ENCODE peak calls at places on chromosomes 5 and 9, in five cellular contexts. One of them, this sample, is unnamed.

GRCh38 chr9:5561828-5562488 is 51.6 kb downstream of the PDCD1LG2 start:
- DNase-seq in GM12878: no peak
- DNase-seq in IMR-90: no peak
- DNase-seq in A549: no peak
- DNase-seq in SK-N-SH: no peak
- DNase-seq in this sample: no peak

GRCh38 chr5:113984928-113985327 is 376.9 kb upstream of the KCNN2 start:
- DNase-seq in A549: no peak
- DNase-seq in SK-N-SH: no peak
- DNase-seq in GM12878: no peak
- DNase-seq in IMR-90: no peak
- DNase-seq in this sample: no peak

GRCh38 chr5:109496112-109496511 is 86.3 kb upstream of the PJA2 start:
- DNase-seq in SK-N-SH: no peak
- DNase-seq in GM12878: no peak
- DNase-seq in A549: no peak
- DNase-seq in IMR-90: no peak
- DNase-seq in this sample: no peak

GRCh38 chr9:123548749-123549545 is 192.9 kb downstream of the CRB2 start:
- DNase-seq in IMR-90: no peak
- DNase-seq in SK-N-SH: no peak
- DNase-seq in GM12878: no peak
- DNase-seq in A549: no peak
- DNase-seq in this sample: no peak

GRCh38 chr9:33676746-33677505 is 118.4 kb upstream of the PRSS3 start:
- DNase-seq in GM12878: no peak
- DNase-seq in SK-N-SH: peak
- DNase-seq in IMR-90: peak
- DNase-seq in A549: peak
- DNase-seq in this sample: peak

GRCh38 chr5:122997294-122997693 is 39.2 kb downstream of the PPIC start:
- DNase-seq in IMR-90: no peak
- DNase-seq in A549: no peak
- DNase-seq in SK-N-SH: no peak
- DNase-seq in GM12878: no peak
- DNase-seq in this sample: no peak

GRCh38 chr5:15968994-15969393 is 210.6 kb downstream of the MARCHF11 start:
- DNase-seq in GM12878: no peak
- DNase-seq in A549: no peak
- DNase-seq in IMR-90: no peak
- DNase-seq in SK-N-SH: no peak
- DNase-seq in this sample: no peak

GRCh38 chr5:43422143-43422542 is 10.0 kb upstream of the CCL28 start:
- DNase-seq in A549: no peak
- DNase-seq in IMR-90: peak
- DNase-seq in GM12878: no peak
- DNase-seq in SK-N-SH: no peak
- DNase-seq in this sample: no peak

GRCh38 chr5:29896651-29897050 is 1296.8 kb upstream of the CDH6 start:
- DNase-seq in IMR-90: no peak
- DNase-seq in A549: no peak
- DNase-seq in SK-N-SH: no peak
- DNase-seq in GM12878: no peak
- DNase-seq in this sample: no peak

GRCh38 chr5:152532714-152533113 is 127.6 kb upstream of the NMUR2 start:
- DNase-seq in A549: peak
- DNase-seq in GM12878: peak
- DNase-seq in IMR-90: peak
- DNase-seq in SK-N-SH: peak
- DNase-seq in this sample: peak

GRCh38 chr9:130150779-130151381 is 21.3 kb upstream of the NCS1 start:
- DNase-seq in IMR-90: peak
- DNase-seq in GM12878: no peak
- DNase-seq in SK-N-SH: no peak
- DNase-seq in A549: no peak
- DNase-seq in this sample: no peak
- TF ChIP-seq RCOR1 in IMR-90: no peak
- TF ChIP-seq RCOR1 in GM12878: no peak
- TF ChIP-seq RCOR1 in SK-N-SH: no peak
- TF ChIP-seq RCOR1 in A549: no peak
- TF ChIP-seq RCOR1 in this sample: no peak

DNA sequence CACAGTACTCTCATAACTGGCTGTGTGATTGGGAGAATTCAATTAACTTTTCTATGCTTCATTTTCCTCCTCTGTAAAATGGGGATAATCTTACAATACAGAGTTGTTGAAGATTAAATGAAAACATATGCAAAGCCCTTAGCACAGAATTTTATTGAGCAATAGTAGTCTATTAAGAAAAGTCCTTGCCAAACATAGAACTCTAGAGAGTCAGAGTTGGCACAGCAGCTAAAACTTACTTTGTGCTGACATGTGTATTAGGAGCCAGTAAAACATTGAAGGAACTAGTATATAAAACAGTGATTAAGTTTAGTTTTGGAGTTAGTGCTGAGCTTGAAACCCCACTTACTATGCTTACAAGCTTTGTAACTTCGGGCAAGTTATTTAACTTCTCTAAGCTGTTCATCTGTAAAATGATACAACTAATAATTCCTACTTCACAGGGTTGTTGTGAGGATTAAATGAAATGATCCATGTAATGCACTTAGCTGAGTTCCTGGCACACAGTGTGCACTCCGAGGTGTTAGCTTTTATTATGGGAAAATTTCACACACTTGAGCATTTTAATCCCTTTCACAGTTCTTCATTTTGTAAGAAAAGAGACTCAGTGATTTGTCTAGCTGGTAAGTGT is 20.0 kb upstream of the GRIN3A start:
- DNase-seq in SK-N-SH: no peak
- DNase-seq in GM12878: no peak
- DNase-seq in A549: no peak
- DNase-seq in IMR-90: no peak
- DNase-seq in this sample: no peak
- TF ChIP-seq RCOR1 in SK-N-SH: no peak
- TF ChIP-seq RCOR1 in GM12878: no peak
- TF ChIP-seq RCOR1 in A549: no peak
- TF ChIP-seq RCOR1 in IMR-90: no peak
- TF ChIP-seq RCOR1 in this sample: no peak

DNA sequence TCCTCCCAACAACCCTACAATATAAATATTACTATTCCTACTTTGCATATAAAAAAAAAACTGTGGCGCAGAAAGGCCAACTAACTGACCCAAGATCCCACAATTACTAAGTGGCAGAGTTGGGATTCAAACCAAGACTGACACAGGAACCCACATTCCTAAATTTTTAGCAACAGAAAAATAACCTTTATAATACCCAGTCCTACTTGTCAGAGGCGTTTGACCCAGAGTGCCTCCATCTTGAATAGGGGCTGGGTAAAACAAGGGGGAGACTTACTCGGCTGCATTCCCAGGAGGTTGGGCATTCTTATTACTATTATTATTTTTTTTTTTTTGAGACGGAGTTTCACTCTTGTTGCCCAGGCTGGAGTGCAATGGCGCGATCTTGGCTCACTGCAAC is 2.0 kb upstream of the SLC30A5 start:
- DNase-seq in A549: no peak
- DNase-seq in IMR-90: no peak
- DNase-seq in GM12878: no peak
- DNase-seq in SK-N-SH: no peak
- DNase-seq in this sample: no peak
- TF ChIP-seq RCOR1 in A549: no peak
- TF ChIP-seq RCOR1 in IMR-90: no peak
- TF ChIP-seq RCOR1 in GM12878: no peak
- TF ChIP-seq RCOR1 in SK-N-SH: no peak
- TF ChIP-seq RCOR1 in this sample: no peak

DNA sequence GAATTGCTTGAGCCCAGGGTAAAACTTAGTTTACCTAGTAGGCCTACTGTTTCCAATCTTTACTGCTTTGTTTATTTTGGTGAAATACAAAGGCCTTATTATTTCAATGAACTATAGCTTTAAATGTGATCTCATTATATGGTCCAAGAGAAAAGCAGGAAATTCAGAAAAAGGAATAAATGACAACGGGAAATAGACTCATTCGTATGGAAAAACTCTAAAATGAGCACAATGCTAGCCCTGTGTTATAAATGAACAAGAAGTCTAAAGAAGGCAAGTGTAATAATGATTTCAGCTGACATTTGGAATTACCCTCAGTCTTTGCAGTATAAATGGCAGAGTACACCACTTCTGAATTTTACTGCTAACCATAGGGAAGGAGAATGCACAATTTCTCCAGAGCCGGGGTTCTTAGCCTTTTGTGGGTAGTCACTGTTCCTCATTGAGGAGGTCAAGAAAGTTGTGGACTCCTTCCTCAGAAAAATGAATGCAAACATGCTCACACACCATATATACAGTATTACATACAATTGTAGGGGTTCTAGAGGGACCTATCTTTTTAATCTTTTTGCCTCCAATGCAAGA is 93.1 kb downstream of the ANKRD55 start:
- DNase-seq in GM12878: no peak
- DNase-seq in IMR-90: no peak
- DNase-seq in SK-N-SH: no peak
- DNase-seq in A549: no peak
- DNase-seq in this sample: no peak
- TF ChIP-seq RCOR1 in GM12878: no peak
- TF ChIP-seq RCOR1 in IMR-90: no peak
- TF ChIP-seq RCOR1 in SK-N-SH: no peak
- TF ChIP-seq RCOR1 in A549: no peak
- TF ChIP-seq RCOR1 in this sample: no peak

DNA sequence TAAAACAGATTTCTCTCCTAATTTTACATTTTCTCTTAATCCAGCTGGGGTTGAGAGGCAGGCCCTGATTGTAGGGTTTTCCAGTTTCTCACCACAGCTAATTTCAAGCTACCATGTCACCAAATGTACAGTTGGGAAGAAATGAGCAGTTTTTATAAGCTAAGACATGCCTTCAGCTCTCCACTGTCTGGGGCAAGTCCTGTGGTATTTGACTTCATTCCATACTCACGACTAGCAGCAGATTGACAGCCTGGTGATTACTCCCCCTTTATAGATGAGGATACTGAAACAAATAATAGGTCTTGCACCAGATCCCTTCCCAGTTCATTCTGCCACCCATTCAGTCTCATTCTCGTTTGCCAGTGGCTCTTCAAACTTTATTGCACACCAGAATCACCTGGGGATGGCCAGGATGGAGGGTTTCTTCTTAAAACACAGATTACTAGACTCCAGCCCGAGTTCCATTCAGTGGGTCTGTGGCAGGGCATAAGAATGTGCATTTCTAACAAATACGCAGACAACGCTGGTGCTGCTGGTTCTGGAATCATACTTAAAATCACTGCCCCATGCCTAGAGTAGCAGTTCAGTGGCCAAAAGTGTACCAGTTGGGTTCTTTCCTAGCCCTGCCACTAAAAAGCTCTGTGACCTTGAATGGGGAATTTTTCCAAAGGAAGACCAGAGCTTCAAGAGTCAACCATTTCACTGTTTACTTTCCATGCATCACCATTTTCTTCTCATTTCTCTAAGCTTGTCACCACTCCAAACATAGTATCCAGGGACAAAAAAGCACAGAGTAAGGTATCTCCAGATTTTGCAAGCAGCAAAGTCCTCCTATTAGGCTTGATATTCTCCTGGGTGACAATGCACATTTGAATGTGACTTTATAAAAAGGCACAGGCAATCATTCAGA is 64.3 kb downstream of the CSNK1A1 start:
- DNase-seq in IMR-90: peak
- DNase-seq in SK-N-SH: no peak
- DNase-seq in A549: no peak
- DNase-seq in GM12878: no peak
- DNase-seq in this sample: no peak
- TF ChIP-seq RCOR1 in IMR-90: no peak
- TF ChIP-seq RCOR1 in SK-N-SH: no peak
- TF ChIP-seq RCOR1 in A549: no peak
- TF ChIP-seq RCOR1 in GM12878: no peak
- TF ChIP-seq RCOR1 in this sample: no peak

DNA sequence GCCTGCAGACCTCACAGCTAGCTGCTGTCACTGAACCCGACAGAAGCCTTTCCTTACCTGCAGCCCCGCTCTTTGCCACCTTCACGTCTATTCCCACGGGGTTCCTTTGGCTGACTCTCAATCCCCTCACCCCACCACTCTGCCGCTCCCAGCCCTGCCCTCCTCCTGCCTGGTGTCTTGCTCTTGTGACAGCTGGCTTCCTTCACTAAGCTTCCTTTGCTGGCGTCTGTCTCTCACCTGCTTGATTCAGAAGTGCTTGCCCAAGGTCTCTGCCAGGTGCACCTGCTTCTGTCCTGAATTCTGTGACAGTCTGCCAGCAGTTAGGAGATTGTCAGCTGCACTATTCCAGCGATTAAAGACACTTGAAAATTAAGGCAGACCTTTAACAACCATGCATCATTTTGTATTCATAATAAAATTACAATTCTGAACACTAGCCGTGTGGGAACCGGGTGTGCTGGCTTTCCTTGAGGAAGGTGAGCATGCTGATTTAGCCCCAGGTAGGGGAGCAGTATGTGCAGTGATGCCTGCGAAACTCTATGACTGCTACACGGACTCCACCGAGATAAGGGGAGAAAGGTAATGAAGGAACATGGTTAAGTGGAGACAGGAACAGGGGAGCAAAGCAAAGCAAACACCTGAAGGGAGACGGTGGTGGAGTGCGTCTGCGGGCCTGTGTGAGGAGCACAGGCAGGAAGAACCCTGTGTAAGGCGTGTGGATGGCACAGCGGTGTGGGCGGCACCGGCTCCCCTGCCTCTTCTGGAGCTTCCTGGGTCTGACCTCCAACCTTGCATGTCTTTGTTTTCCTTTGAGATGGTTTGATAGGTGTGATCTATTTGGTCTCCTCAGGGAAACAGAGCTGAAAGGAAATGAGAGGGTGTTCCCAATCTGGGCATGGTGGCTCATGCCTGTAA is 80.1 kb upstream of the CACNA1B start:
- DNase-seq in A549: no peak
- DNase-seq in SK-N-SH: no peak
- DNase-seq in IMR-90: no peak
- DNase-seq in GM12878: no peak
- DNase-seq in this sample: no peak
- TF ChIP-seq RCOR1 in A549: no peak
- TF ChIP-seq RCOR1 in SK-N-SH: no peak
- TF ChIP-seq RCOR1 in IMR-90: no peak
- TF ChIP-seq RCOR1 in GM12878: no peak
- TF ChIP-seq RCOR1 in this sample: no peak

DNA sequence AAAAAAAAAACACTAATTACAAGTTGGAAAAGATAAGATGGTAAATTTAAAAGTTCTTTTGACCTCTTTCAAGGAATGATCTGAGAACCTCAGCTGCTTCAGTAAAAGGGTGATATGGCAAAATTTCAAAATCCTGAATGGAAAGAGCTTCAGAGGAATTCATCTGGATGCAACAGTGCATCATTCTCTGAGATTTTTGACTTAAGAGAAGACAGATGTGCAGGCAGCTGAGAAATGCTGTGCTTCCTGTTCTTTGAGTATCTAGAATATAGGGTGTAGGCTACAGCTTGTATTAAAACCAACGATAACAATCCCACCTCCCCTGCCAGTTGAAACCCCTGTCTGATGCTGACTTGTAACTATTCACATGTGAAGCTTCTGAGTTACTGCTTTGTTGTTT is 6.2 kb downstream of the FRMPD1 start:
- DNase-seq in IMR-90: no peak
- DNase-seq in A549: no peak
- DNase-seq in GM12878: no peak
- DNase-seq in SK-N-SH: no peak
- DNase-seq in this sample: no peak
- TF ChIP-seq RCOR1 in IMR-90: no peak
- TF ChIP-seq RCOR1 in A549: no peak
- TF ChIP-seq RCOR1 in GM12878: no peak
- TF ChIP-seq RCOR1 in SK-N-SH: no peak
- TF ChIP-seq RCOR1 in this sample: no peak